ENCODE peak calls at places on chromosomes 16 and 17, in six cellular contexts. B is Peyer's patch, K is HepG2, E is GM23338, D is cardiac fibroblast, R is endothelial cell. W is an unnamed sample.
A peak's percentile ranks its signal among the peaks of the same experiment; 100 is the strongest.

GRCh38 chr16:21277927-21278706 is at the start of gene CRYM:
- DNase-seq in R (peak; percentile 76), K (peak; percentile 35), D (peak; percentile 43), E (peak; percentile 89), B (peak; percentile 57), W (peak; percentile 83)

GRCh38 chr17:63431939-63432804 is 13.9 kb downstream of the CYB561 start:
- DNase-seq in D (peak; percentile 63), B (no peak), E (no peak), R (no peak), K (peak; percentile 81), W (no peak)

GRCh38 chr16:85401917-85402766 is 211.0 kb upstream of the GSE1 start:
- DNase-seq in R (peak; percentile 2), K (no peak), E (no peak), D (no peak), B (no peak), W (no peak)

GRCh38 chr17:65783845-65784334 is 222.4 kb upstream of the AXIN2 start:
- DNase-seq in R (no peak), E (no peak), B (no peak), K (peak; percentile 90), D (peak; percentile 91), W (peak; percentile 22)

GRCh38 chr16:3190949-3191353 is 2.9 kb downstream of the OR1F1 start:
- DNase-seq in K (peak; percentile 16), E (no peak), B (no peak), R (no peak), D (no peak), W (no peak)

GRCh38 chr17:81183316-81183715 is 17.3 kb upstream of the AATK start:
- DNase-seq in K (no peak), E (no peak), R (no peak), B (no peak), D (no peak), W (no peak)

GRCh38 chr17:63439682-63440081 is 6.4 kb downstream of the CYB561 start:
- DNase-seq in R (no peak), E (no peak), D (peak; percentile 75), B (no peak), K (no peak), W (no peak)

GRCh38 chr16:85829266-85829665 is 29.8 kb downstream of the COX4I1 start:
- DNase-seq in K (no peak), R (no peak), E (no peak), D (no peak), B (no peak), W (no peak)

GRCh38 chr17:44924107-44924544 is 8.8 kb upstream of the GFAP start:
- DNase-seq in B (no peak), E (no peak), K (no peak), D (no peak), R (no peak), W (no peak)

GRCh38 chr17:51354908-51355307 is 94.6 kb downstream of the UTP18 start:
- DNase-seq in E (no peak), R (no peak), B (no peak), K (no peak), D (no peak), W (no peak)

GRCh38 chr17:51353296-51353695 is 93.0 kb downstream of the UTP18 start:
- DNase-seq in R (no peak), E (no peak), B (no peak), D (no peak), K (no peak), W (no peak)

GRCh38 chr17:51359055-51359454 is 98.7 kb downstream of the UTP18 start:
- DNase-seq in B (no peak), R (no peak), D (no peak), K (no peak), E (no peak), W (no peak)

GRCh38 chr17:51355314-51356083 is 95.2 kb downstream of the UTP18 start:
- DNase-seq in D (no peak), R (no peak), B (no peak), E (no peak), K (no peak), W (no peak)

GRCh38 chr17:51356084-51356410 is 95.7 kb downstream of the UTP18 start:
- DNase-seq in K (no peak), E (peak; percentile 49), B (no peak), R (no peak), D (no peak), W (no peak)
- TF ChIP-seq CTCF in K (no peak), E (no peak), B (no peak), R (no peak), D (no peak), W (no peak)

GRCh38 chr17:27038676-27039075 is 255.2 kb upstream of the WSB1 start:
- DNase-seq in B (no peak), E (peak; percentile 1), D (no peak), K (peak; percentile 19), R (no peak), W (no peak)
- TF ChIP-seq CTCF in B (no peak), E (peak; percentile 17), D (no peak), K (peak; percentile 55), R (no peak), W (no peak)

DNA sequence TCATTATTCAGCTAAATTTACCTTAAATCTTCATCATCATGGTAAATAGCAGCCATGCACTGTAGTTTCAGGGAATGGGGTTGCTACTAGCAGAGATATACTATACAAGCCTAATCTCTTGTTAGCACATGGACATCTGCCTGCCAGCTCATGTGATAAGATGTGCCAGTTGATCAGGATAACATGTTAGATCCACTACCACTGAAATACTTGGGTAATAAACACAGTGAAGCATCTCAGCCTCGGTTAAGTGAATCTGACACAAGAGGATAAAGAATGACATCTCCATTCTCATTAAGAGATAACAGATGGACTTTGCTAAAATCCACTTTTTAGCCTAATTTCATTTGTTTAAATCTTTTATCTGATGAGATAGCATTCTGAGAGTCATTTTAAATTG is 256.1 kb downstream of the CDH8 start:
- DNase-seq in D (no peak), E (no peak), R (no peak), B (no peak), K (no peak), W (no peak)
- TF ChIP-seq CTCF in D (no peak), E (no peak), R (no peak), B (no peak), K (no peak), W (no peak)

GRCh38 chr16:59060212-59060611 is 326.1 kb upstream of the GOT2 start:
- DNase-seq in B (no peak), R (no peak), K (no peak), D (no peak), E (no peak), W (no peak)
- TF ChIP-seq CTCF in B (no peak), R (no peak), K (no peak), D (no peak), E (no peak), W (no peak)

GRCh38 chr17:39671651-39672521 is 3.6 kb downstream of the PNMT start:
- DNase-seq in B (no peak), E (peak; percentile 89), D (peak; percentile 50), K (peak; percentile 67), R (peak; percentile 58), W (peak; percentile 100)
- TF ChIP-seq CTCF in B (peak; percentile 70), E (peak; percentile 78), D (peak; percentile 60), K (peak; percentile 96), R (peak; percentile 42), W (no peak)

W was measured in Calu3.